ENCODE peak calls at places on chromosomes 13 and 19, in five cellular contexts. R is MCF 10A, A is anterior cingulate cortex, L is endodermal cell, D is cardiac fibroblast. V is an unnamed sample.

GRCh38 chr13:34357435-34358232 is 539.7 kb downstream of the RFC3 start:
- DNase-seq in R (peak; percentile 50), A (no peak), L (peak; percentile 50), D (peak; percentile 85), V (no peak)

GRCh38 chr19:27796540-27796939 is 1416.4 kb downstream of the UQCRFS1 start:
- DNase-seq in R (no peak), A (no peak), L (no peak), D (no peak), V (no peak)

GRCh38 chr13:83216521-83217245 is 665.6 kb downstream of the SLITRK1 start:
- DNase-seq in R (no peak), A (no peak), L (no peak), D (peak; percentile 15), V (no peak)

GRCh38 chr19:44973982-44974735 is 19.0 kb downstream of the CLPTM1 start:
- DNase-seq in R (no peak), A (no peak), L (no peak), D (no peak), V (no peak)

GRCh38 chr13:75739244-75739868 is 103.2 kb downstream of the LMO7 start:
- DNase-seq in R (no peak), A (no peak), L (no peak), D (no peak), V (no peak)

GRCh38 chr13:38283346-38283745 is 66.3 kb upstream of the UFM1 start:
- DNase-seq in R (no peak), A (no peak), L (no peak), D (peak; percentile 8), V (no peak)

GRCh38 chr13:45226024-45226423 is 25.2 kb upstream of the KCTD4 start:
- DNase-seq in R (no peak), A (no peak), L (no peak), D (no peak), V (no peak)

GRCh38 chr19:46602392-46603194 is 1.5 kb downstream of the CALM3 start:
- DNase-seq in R (no peak), A (no peak), L (peak; percentile 44), D (no peak), V (peak; percentile 49)

GRCh38 chr13:68234278-68234677 is 1004.1 kb upstream of the PCDH9 start:
- DNase-seq in R (peak; percentile 28), A (no peak), L (no peak), D (no peak), V (peak; percentile 14)

GRCh38 chr19:48686103-48686502 is 9.7 kb upstream of the FUT2 start:
- DNase-seq in R (no peak), A (no peak), L (no peak), D (no peak), V (no peak)

GRCh38 chr19:2251577-2252480 is 2.7 kb downstream of the AMH start:
- DNase-seq in R (no peak), A (no peak), L (no peak), D (no peak), V (peak; percentile 15)